ENCODE peak calls at places on chromosomes 1 and 21, in ten cellular contexts. X, A, S, B, J, I, U, E, O and Z are unnamed samples.

GRCh38 chr1:164226977-164227376 is 332.0 kb upstream of the PBX1 start:
- DNase-seq in O (no peak), U (no peak), B (no peak), X (no peak), J (no peak), A (no peak), E (no peak), I (no peak), S (no peak), Z (no peak)

GRCh38 chr1:41015281-41015680 is 6.2 kb downstream of the SLFNL1 start:
- DNase-seq in E (no peak), J (no peak), S (no peak), X (no peak), I (no peak), U (no peak), B (no peak), O (no peak), A (no peak), Z (no peak)

GRCh38 chr1:43396059-43396458 is 6.4 kb downstream of the SZT2 start:
- DNase-seq in I (no peak), E (no peak), X (no peak), U (no peak), O (no peak), J (no peak), A (no peak), B (no peak), S (no peak), Z (no peak)

GRCh38 chr1:10046356-10047085 is 13.8 kb downstream of the UBE4B start:
- DNase-seq in S (no peak), X (no peak), A (no peak), E (no peak), O (no peak), I (peak; percentile 9), B (no peak), J (no peak), U (no peak), Z (peak; percentile 67)

GRCh38 chr1:18618546-18619466 is 11.8 kb upstream of the PAX7 start:
- DNase-seq in S (peak; percentile 3), J (no peak), U (peak; percentile 46), B (no peak), A (no peak), E (no peak), O (peak; percentile 54), I (no peak), X (no peak), Z (no peak)

GRCh38 chr1:182394055-182394775 is 2.6 kb upstream of the GLUL start:
- DNase-seq in U (no peak), A (no peak), I (no peak), J (no peak), X (no peak), O (no peak), E (no peak), S (no peak), B (no peak), Z (no peak)

GRCh38 chr21:46122758-46123683 is 25.1 kb downstream of the COL6A2 start:
- DNase-seq in E (no peak), A (no peak), S (peak; percentile 55), O (peak; percentile 2), I (no peak), X (no peak), U (no peak), J (no peak), B (no peak), Z (peak; percentile 86)

GRCh38 chr1:243575070-243575469 is 275.0 kb downstream of the AKT3 start:
- DNase-seq in E (no peak), A (no peak), X (no peak), U (no peak), I (no peak), O (no peak), B (no peak), J (no peak), S (no peak), Z (no peak)

GRCh38 chr1:168803696-168804510 is 74.9 kb upstream of the DPT start:
- DNase-seq in S (no peak), A (no peak), X (no peak), U (no peak), J (no peak), B (peak; percentile 21), O (no peak), I (peak; percentile 48), E (no peak), Z (no peak)

GRCh38 chr1:244239261-244239770 is 188.2 kb downstream of the ZBTB18 start:
- DNase-seq in X (no peak), A (no peak), S (no peak), I (no peak), O (no peak), B (no peak), U (peak; percentile 33), J (no peak), E (no peak), Z (no peak)

GRCh38 chr1:90561384-90561783 is 155.7 kb downstream of the BARHL2 start:
- DNase-seq in E (no peak), S (no peak), A (no peak), I (no peak), X (no peak), B (no peak), U (no peak), O (no peak), J (no peak), Z (no peak)

GRCh38 chr1:154478639-154479038 is 23.4 kb upstream of the TDRD10 start:
- DNase-seq in B (peak; percentile 37), O (peak; percentile 47), X (no peak), A (no peak), E (no peak), I (no peak), S (no peak), J (no peak), U (peak; percentile 33), Z (peak; percentile 22)

GRCh38 chr1:8496473-8496872 is 178.6 kb downstream of the SLC45A1 start:
- DNase-seq in S (no peak), J (no peak), A (no peak), O (no peak), U (no peak), X (no peak), E (no peak), B (no peak), I (no peak), Z (no peak)

GRCh38 chr1:147892731-147893214 is 9.8 kb upstream of the GJA8 start:
- DNase-seq in X (peak; percentile 24), E (peak; percentile 36), U (peak; percentile 61), J (no peak), S (no peak), I (no peak), B (peak; percentile 68), A (no peak), O (peak; percentile 51), Z (no peak)

GRCh38 chr1:87362834-87363426 is 34.2 kb downstream of the LMO4 start:
- DNase-seq in O (no peak), E (no peak), J (no peak), A (no peak), I (no peak), B (no peak), S (no peak), X (no peak), U (peak; percentile 42), Z (peak; percentile 42)

GRCh38 chr1:110593905-110594304 is 12.3 kb downstream of the KCNA2 start:
- DNase-seq in B (no peak), S (no peak), U (no peak), I (no peak), X (no peak), A (no peak), J (no peak), O (no peak), E (no peak), Z (no peak)

GRCh38 chr1:159999204-159999603 is 32.6 kb downstream of the PIGM start:
- DNase-seq in O (no peak), B (no peak), A (no peak), X (no peak), U (peak; percentile 29), E (no peak), J (no peak), I (no peak), S (no peak), Z (no peak)

GRCh38 chr1:119254067-119254720 is 113.7 kb upstream of the WARS2 start:
- DNase-seq in A (no peak), I (no peak), X (no peak), B (no peak), E (peak; percentile 6), S (no peak), J (no peak), U (no peak), O (no peak), Z (no peak)

GRCh38 chr1:9241891-9242290 is 7.3 kb downstream of the H6PD start:
- DNase-seq in B (no peak), J (no peak), U (no peak), O (no peak), E (no peak), X (no peak), A (no peak), S (peak; percentile 64), I (no peak), Z (peak; percentile 69)